ENCODE peak calls at places on chromosomes 2 and 18, in four cellular contexts. V is AG04449, J is T1000, W is neural crest cell. Z is an unnamed sample.

GRCh38 chr2:36486546-36487044 is 111.4 kb downstream of the FEZ2 start:
- DNase-seq in V (peak; percentile 79), J (no peak), W (no peak), Z (peak; percentile 23)

GRCh38 chr2:234191819-234192407 is 141.4 kb downstream of the SPP2 start:
- DNase-seq in V (no peak), J (no peak), W (no peak), Z (peak; percentile 55)

GRCh38 chr2:121532894-121533293 is 2.2 kb downstream of the RNU4ATAC start:
- DNase-seq in V (no peak), J (no peak), W (no peak), Z (no peak)

GRCh38 chr2:223586261-223586660 is 15.9 kb downstream of the SCG2 start:
- DNase-seq in V (peak; percentile 80), J (no peak), W (no peak), Z (no peak)

GRCh38 chr2:69801745-69802144 is 27.7 kb upstream of the GMCL1 start:
- DNase-seq in V (no peak), J (no peak), W (no peak), Z (no peak)

GRCh38 chr18:79064228-79064627 is 5.0 kb upstream of the ATP9B start:
- DNase-seq in V (no peak), J (no peak), W (no peak), Z (no peak)

GRCh38 chr2:58634653-58635347 is 393.7 kb upstream of the FANCL start:
- DNase-seq in V (no peak), J (peak; percentile 56), W (no peak), Z (no peak)

GRCh38 chr2:226661789-226662545 is 137.7 kb downstream of the IRS1 start:
- DNase-seq in V (peak; percentile 77), J (peak; percentile 11), W (no peak), Z (peak; percentile 98)

GRCh38 chr18:22933958-22934423 is 863 bp downstream of the RBBP8 start:
- DNase-seq in V (no peak), J (no peak), W (no peak), Z (no peak)

GRCh38 chr2:237691200-237691907 is 64.0 kb downstream of the LRRFIP1 start:
- DNase-seq in V (no peak), J (no peak), W (peak; percentile 27), Z (no peak)

GRCh38 chr2:43059183-43059897 is 167.1 kb downstream of the ZFP36L2 start:
- DNase-seq in V (peak; percentile 83), J (peak; percentile 81), W (no peak), Z (peak; percentile 80)

GRCh38 chr2:69375494-69376353 is 11.3 kb downstream of the GFPT1 start:
- DNase-seq in V (no peak), J (no peak), W (no peak), Z (peak; percentile 58)

Z was measured in cardiac muscle cell.